ENCODE peak calls at places on chromosomes 4 and X, in eight cellular contexts. One of them, this sample, is unnamed.

GRCh38 chrX:10015711-10016515 is 48.8 kb downstream of the CLDN34 start:
- DNase-seq in HFF-Myc: no peak
- DNase-seq in cardiac muscle cell: peak
- DNase-seq in NCI-H510A treated with DMSO at 0.1 percent for 48 hours: no peak
- DNase-seq in stimulated activated CD8-positive, alpha-beta memory T cell treated with anti-CD3 and anti-CD28 coated beads, Interleukin-7, amount 100 ng/mL, for 1 hour: no peak
- DNase-seq in brain pericyte: no peak
- DNase-seq in naive thymus-derived CD8-positive, alpha-beta T cell: peak
- DNase-seq in lower leg skin: no peak
- DNase-seq in this sample: peak

GRCh38 chr4:186137193-186137792 is 32.8 kb downstream of the FAM149A start:
- DNase-seq in HFF-Myc: no peak
- DNase-seq in cardiac muscle cell: peak
- DNase-seq in NCI-H510A treated with DMSO at 0.1 percent for 48 hours: peak
- DNase-seq in stimulated activated CD8-positive, alpha-beta memory T cell treated with anti-CD3 and anti-CD28 coated beads, Interleukin-7, amount 100 ng/mL, for 1 hour: no peak
- DNase-seq in brain pericyte: no peak
- DNase-seq in naive thymus-derived CD8-positive, alpha-beta T cell: no peak
- DNase-seq in lower leg skin: no peak
- DNase-seq in this sample: peak

GRCh38 chr4:123398151-123398802 is 1.7 kb downstream of the SPRY1 start:
- DNase-seq in HFF-Myc: no peak
- DNase-seq in cardiac muscle cell: peak
- DNase-seq in NCI-H510A treated with DMSO at 0.1 percent for 48 hours: peak
- DNase-seq in stimulated activated CD8-positive, alpha-beta memory T cell treated with anti-CD3 and anti-CD28 coated beads, Interleukin-7, amount 100 ng/mL, for 1 hour: peak
- DNase-seq in brain pericyte: no peak
- DNase-seq in naive thymus-derived CD8-positive, alpha-beta T cell: peak
- DNase-seq in lower leg skin: no peak
- DNase-seq in this sample: peak

GRCh38 chrX:153245288-153245731 is 66.2 kb downstream of the MAGEA1 start:
- DNase-seq in HFF-Myc: no peak
- DNase-seq in cardiac muscle cell: peak
- DNase-seq in NCI-H510A treated with DMSO at 0.1 percent for 48 hours: no peak
- DNase-seq in stimulated activated CD8-positive, alpha-beta memory T cell treated with anti-CD3 and anti-CD28 coated beads, Interleukin-7, amount 100 ng/mL, for 1 hour: no peak
- DNase-seq in brain pericyte: no peak
- DNase-seq in naive thymus-derived CD8-positive, alpha-beta T cell: no peak
- DNase-seq in lower leg skin: no peak
- DNase-seq in this sample: no peak

GRCh38 chr4:123159479-123159878 is 237.1 kb upstream of the NUDT6 start:
- DNase-seq in HFF-Myc: no peak
- DNase-seq in cardiac muscle cell: no peak
- DNase-seq in NCI-H510A treated with DMSO at 0.1 percent for 48 hours: no peak
- DNase-seq in stimulated activated CD8-positive, alpha-beta memory T cell treated with anti-CD3 and anti-CD28 coated beads, Interleukin-7, amount 100 ng/mL, for 1 hour: no peak
- DNase-seq in brain pericyte: no peak
- DNase-seq in naive thymus-derived CD8-positive, alpha-beta T cell: no peak
- DNase-seq in lower leg skin: no peak
- DNase-seq in this sample: no peak

GRCh38 chrX:133921764-133922389 is 63.5 kb downstream of the GPC3 start:
- DNase-seq in HFF-Myc: peak
- DNase-seq in cardiac muscle cell: peak
- DNase-seq in NCI-H510A treated with DMSO at 0.1 percent for 48 hours: peak
- DNase-seq in stimulated activated CD8-positive, alpha-beta memory T cell treated with anti-CD3 and anti-CD28 coated beads, Interleukin-7, amount 100 ng/mL, for 1 hour: no peak
- DNase-seq in brain pericyte: no peak
- DNase-seq in naive thymus-derived CD8-positive, alpha-beta T cell: no peak
- DNase-seq in lower leg skin: no peak
- DNase-seq in this sample: peak

GRCh38 chrX:118566359-118566758 is 70.7 kb downstream of the DOCK11 start:
- DNase-seq in HFF-Myc: peak
- DNase-seq in cardiac muscle cell: no peak
- DNase-seq in NCI-H510A treated with DMSO at 0.1 percent for 48 hours: no peak
- DNase-seq in stimulated activated CD8-positive, alpha-beta memory T cell treated with anti-CD3 and anti-CD28 coated beads, Interleukin-7, amount 100 ng/mL, for 1 hour: no peak
- DNase-seq in brain pericyte: no peak
- DNase-seq in naive thymus-derived CD8-positive, alpha-beta T cell: no peak
- DNase-seq in lower leg skin: no peak
- DNase-seq in this sample: no peak

GRCh38 chrX:149760965-149761364 is 12.9 kb upstream of the HSFX1 start:
- DNase-seq in HFF-Myc: no peak
- DNase-seq in cardiac muscle cell: no peak
- DNase-seq in NCI-H510A treated with DMSO at 0.1 percent for 48 hours: no peak
- DNase-seq in stimulated activated CD8-positive, alpha-beta memory T cell treated with anti-CD3 and anti-CD28 coated beads, Interleukin-7, amount 100 ng/mL, for 1 hour: no peak
- DNase-seq in brain pericyte: no peak
- DNase-seq in naive thymus-derived CD8-positive, alpha-beta T cell: no peak
- DNase-seq in lower leg skin: no peak
- DNase-seq in this sample: no peak

This sample was measured in body of pancreas.